ENCODE peak calls at places on chromosomes 7 and 10, in nine cellular contexts. C is astrocyte, H is cardiac muscle cell, L is Peyer's patch, V is prostate gland, Q is suprapubic skin, U is lower lobe of right lung, N is PC-9, M is psoas muscle. I is an unnamed sample. For H3K9me3, the result is how much of the 10 kb centered on the place peaks cover.

GRCh38 chr10:49407552-49408137 is 11.8 kb upstream of the DRGX start:
- DNase-seq in C (peak), H (peak), L (peak), V (peak), Q (no peak), U (peak), N (peak), M (peak), I (peak)

GRCh38 chr7:100825760-100826545 is 1.4 kb downstream of the EPHB4 start:
- DNase-seq in C (peak), H (peak), L (no peak), V (no peak), Q (no peak), U (no peak), N (no peak), M (no peak), I (no peak)

GRCh38 chr7:135712182-135712782 is 15.7 kb downstream of the SLC13A4 start:
- DNase-seq in C (no peak), H (no peak), L (no peak), V (no peak), Q (no peak), U (no peak), N (no peak), M (no peak), I (no peak)

GRCh38 chr7:157520249-157520648 is 183.4 kb downstream of the DNAJB6 start:
- DNase-seq in C (no peak), H (no peak), L (no peak), V (no peak), Q (no peak), U (no peak), N (no peak), M (no peak), I (peak)

GRCh38 chr7:97639036-97639435 is 92.8 kb upstream of the TAC1 start:
- DNase-seq in C (no peak), H (no peak), L (no peak), V (no peak), Q (no peak), U (no peak), N (no peak), M (no peak), I (no peak)

GRCh38 chr7:36526720-36527548 is 137.3 kb downstream of the ANLN start:
- DNase-seq in C (peak), H (no peak), L (no peak), V (no peak), Q (no peak), U (no peak), N (peak), M (no peak), I (no peak)

GRCh38 chr7:55534916-55535636 is 37.2 kb downstream of the VOPP1 start:
- DNase-seq in C (no peak), H (no peak), L (peak), V (no peak), Q (no peak), U (no peak), N (no peak), M (no peak), I (no peak)

GRCh38 chr10:131816157-131816775 is 84.5 kb upstream of the PPP2R2D start:
- DNase-seq in C (no peak), H (no peak), L (no peak), V (no peak), Q (no peak), U (no peak), N (no peak), M (no peak), I (no peak)

GRCh38 chr7:126656165-126656564 is 596.6 kb downstream of the GRM8 start:
- DNase-seq in C (no peak), H (no peak), L (no peak), V (no peak), Q (no peak), U (no peak), N (no peak), M (no peak), I (no peak)

GRCh38 chr10:70357447-70358035 is 24.9 kb downstream of the LRRC20 start:
- DNase-seq in C (no peak), H (no peak), L (no peak), V (no peak), Q (no peak), U (no peak), N (no peak), M (no peak), I (no peak)

GRCh38 chr10:20949967-20950366 is 52.9 kb upstream of the NEBL start:
- DNase-seq in C (no peak), H (no peak), L (no peak), V (no peak), Q (no peak), U (no peak), N (no peak), M (no peak), I (no peak)

GRCh38 chr7:94375167-94375566 is 19.5 kb upstream of the COL1A2 start:
- DNase-seq in C (peak), H (peak), L (no peak), V (no peak), Q (peak), U (no peak), N (no peak), M (no peak), I (peak)

GRCh38 chr7:957418-958220 is 3.1 kb upstream of the ADAP1 start:
- DNase-seq in C (no peak), H (no peak), L (no peak), V (no peak), Q (peak), U (peak), N (no peak), M (peak), I (no peak)

GRCh38 chr10:129615381-129615780 is 148.3 kb downstream of the MGMT start:
- DNase-seq in C (no peak), H (no peak), L (no peak), V (no peak), Q (no peak), U (no peak), N (no peak), M (no peak), I (no peak)

GRCh38 chr10:129614341-129614740 is 147.3 kb downstream of the MGMT start:
- DNase-seq in C (no peak), H (no peak), L (no peak), V (no peak), Q (no peak), U (no peak), N (no peak), M (no peak), I (no peak)

GRCh38 chr10:129612481-129613109 is 145.6 kb downstream of the MGMT start:
- DNase-seq in C (no peak), H (no peak), L (no peak), V (no peak), Q (no peak), U (no peak), N (no peak), M (no peak), I (no peak)

GRCh38 chr10:129615921-129616525 is 149.0 kb downstream of the MGMT start:
- DNase-seq in C (no peak), H (no peak), L (no peak), V (no peak), Q (no peak), U (no peak), N (no peak), M (no peak), I (no peak)

DNA sequence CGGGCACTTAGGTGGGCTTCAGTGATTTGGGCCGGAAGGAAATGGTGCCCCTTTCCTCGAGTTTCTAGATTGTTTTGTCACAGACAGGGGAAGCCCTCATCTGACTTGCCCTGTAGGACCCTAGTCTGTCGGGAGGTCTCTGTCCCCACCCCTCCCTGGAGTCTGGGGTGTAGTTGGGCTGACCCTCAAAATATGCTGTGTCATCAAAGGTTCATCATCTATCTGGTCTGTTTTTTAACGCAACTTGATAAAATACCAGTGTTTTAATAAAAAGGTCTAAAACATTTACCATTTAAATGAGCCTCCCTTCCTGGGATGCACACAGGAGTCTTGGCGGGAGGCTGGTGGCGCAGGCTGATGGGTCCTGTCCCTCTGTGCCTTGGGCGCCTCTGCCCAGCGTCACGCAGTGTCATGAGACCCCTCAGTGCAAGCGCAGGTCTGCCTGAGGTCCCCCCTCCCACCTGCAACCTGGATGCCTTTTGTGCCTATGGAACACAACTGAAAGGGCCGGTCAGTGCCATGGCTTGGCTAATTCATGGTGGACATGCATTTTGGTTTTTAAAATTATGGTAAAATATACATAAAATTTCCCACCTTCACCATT is 146.4 kb downstream of the MGMT start:
- DNase-seq in C (no peak), H (no peak), L (no peak), V (no peak), Q (no peak), U (no peak), N (no peak), M (no peak), I (no peak)
- TF ChIP-seq CTCF in C (no peak), H (no peak), L (no peak), V (no peak), Q (no peak), U (no peak), N (no peak), M (no peak), I (no peak)

GRCh38 chr10:38143587-38143986 is 49.5 kb downstream of the ZNF37A start:
- DNase-seq in C (no peak), H (no peak), L (no peak), V (no peak), Q (no peak), U (no peak), N (no peak), M (no peak), I (no peak)

GRCh38 chr10:38146579-38147333 is 52.6 kb downstream of the ZNF37A start:
- DNase-seq in C (no peak), H (no peak), L (no peak), V (no peak), Q (no peak), U (no peak), N (no peak), M (no peak), I (no peak)

GRCh38 chr10:38147686-38148085 is 53.5 kb downstream of the ZNF37A start:
- DNase-seq in C (no peak), H (no peak), L (no peak), V (no peak), Q (no peak), U (no peak), N (no peak), M (no peak), I (no peak)
- H3K9me3 ChIP-seq in C (under half), H (under half), L (under half), V (under half), Q (under half), U (under half), N (under half), M (under half), I (under half)

DNA sequence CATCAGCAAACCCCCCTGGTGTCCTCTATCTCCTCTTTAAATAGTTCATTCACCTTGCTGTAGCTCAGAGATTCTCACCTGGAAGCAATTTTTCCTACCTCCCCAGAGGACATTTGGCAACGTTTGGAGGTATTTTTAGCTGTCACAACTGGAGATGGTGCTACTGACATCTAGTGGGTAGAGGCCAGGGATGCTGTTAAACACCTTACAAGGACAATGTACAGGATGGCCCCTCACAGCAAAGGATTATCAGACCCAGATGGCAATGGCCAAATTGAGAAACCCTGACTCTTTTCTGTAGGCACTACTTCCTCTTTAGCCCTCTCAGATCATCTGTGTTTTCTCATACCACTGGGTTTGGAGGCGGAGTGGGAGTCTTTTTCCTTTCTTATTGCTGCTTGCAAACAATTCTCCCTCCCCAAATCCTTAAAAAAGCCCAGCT is 13.2 kb upstream of the TRA2A start:
- DNase-seq in C (peak), H (peak), L (no peak), V (no peak), Q (no peak), U (no peak), N (peak), M (no peak), I (no peak)
- TF ChIP-seq CTCF in C (peak), H (peak), L (no peak), V (no peak), Q (no peak), U (peak), N (peak), M (peak), I (no peak)

GRCh38 chr7:57339198-57339944 is 110.6 kb upstream of the ZNF716 start:
- DNase-seq in C (no peak), H (no peak), L (no peak), V (no peak), Q (no peak), U (no peak), N (no peak), M (no peak), I (no peak)

GRCh38 chr7:57344957-57345356 is 105.0 kb upstream of the ZNF716 start:
- DNase-seq in C (no peak), H (no peak), L (no peak), V (no peak), Q (no peak), U (no peak), N (no peak), M (no peak), I (no peak)

GRCh38 chr7:57348646-57349269 is 101.2 kb upstream of the ZNF716 start:
- DNase-seq in C (no peak), H (no peak), L (no peak), V (no peak), Q (no peak), U (no peak), N (no peak), M (peak), I (peak)

GRCh38 chr7:57342954-57343353 is 107.0 kb upstream of the ZNF716 start:
- DNase-seq in C (no peak), H (no peak), L (no peak), V (no peak), Q (no peak), U (no peak), N (no peak), M (no peak), I (no peak)

DNA sequence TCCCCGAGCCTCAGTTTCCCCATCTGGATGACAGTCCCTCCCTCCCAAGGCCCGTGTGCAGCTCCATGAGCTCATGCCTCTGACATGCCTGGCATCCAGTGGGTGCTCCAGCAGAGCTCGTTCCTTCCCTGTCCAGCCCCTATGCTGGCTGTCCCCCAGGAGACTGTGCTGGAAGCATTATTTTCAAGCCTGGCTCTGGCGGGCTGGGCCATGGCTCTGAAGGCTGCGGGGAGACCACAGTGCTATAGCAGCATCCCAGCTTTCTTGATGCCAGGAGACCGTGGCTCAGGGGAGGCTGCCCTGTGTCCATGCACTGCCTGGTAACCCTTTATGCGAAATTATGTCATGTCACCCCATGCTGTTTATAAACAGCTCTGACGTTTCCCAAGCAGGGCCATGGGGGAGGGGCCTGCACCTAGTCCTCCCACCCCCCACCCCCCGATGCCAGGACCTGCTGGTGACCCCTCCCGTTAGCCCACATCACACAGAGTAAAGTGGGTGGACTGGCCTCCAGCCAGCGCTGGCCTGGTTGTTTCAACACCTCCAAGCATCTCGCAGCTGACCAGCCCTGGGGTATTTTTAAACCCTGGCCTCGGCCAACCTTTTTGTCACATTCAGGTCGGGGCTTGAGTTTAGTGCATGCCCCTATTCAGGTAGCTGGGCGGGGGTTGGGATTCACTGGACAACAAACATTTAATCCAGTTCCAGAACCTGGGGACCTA is 105.9 kb upstream of the ZNF716 start:
- DNase-seq in C (no peak), H (no peak), L (no peak), V (no peak), Q (no peak), U (no peak), N (no peak), M (peak), I (peak)
- H3K9me3 ChIP-seq in C (under half), H (under half), L (under half), V (under half), Q (under half), U (under half), N (under half), M (under half), I (under half)

GRCh38 chr7:50596484-50596883 is 31.3 kb upstream of the DDC start:
- DNase-seq in C (no peak), H (no peak), L (no peak), V (no peak), Q (no peak), U (no peak), N (no peak), M (no peak), I (no peak)

GRCh38 chr7:50603288-50603687 is 38.1 kb upstream of the DDC start:
- DNase-seq in C (no peak), H (no peak), L (no peak), V (no peak), Q (no peak), U (no peak), N (no peak), M (no peak), I (no peak)

GRCh38 chr7:50595538-50596102 is 30.4 kb upstream of the DDC start:
- DNase-seq in C (peak), H (peak), L (no peak), V (no peak), Q (no peak), U (no peak), N (no peak), M (peak), I (no peak)

GRCh38 chr7:50598455-50599343 is 33.5 kb upstream of the DDC start:
- DNase-seq in C (no peak), H (no peak), L (no peak), V (no peak), Q (no peak), U (no peak), N (no peak), M (no peak), I (no peak)

DNA sequence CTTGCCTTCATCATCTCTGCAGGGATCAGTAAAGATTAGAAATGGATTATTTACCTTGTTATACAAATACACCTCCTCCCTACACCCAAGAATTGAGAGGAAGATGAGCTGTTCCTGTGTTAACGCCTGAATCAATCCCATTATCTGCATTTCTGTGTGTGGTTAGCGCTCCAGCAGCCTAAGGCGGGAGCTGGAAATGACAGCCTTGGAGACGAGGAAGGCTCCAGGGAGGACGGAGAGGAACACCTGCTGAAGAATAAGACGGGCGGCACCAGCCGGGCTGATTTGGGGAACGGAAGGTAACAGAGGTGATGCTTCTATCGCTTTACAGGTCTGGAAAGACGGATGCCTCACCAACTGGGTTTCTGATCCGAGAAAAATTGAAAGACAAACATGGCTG is 34.2 kb upstream of the DDC start:
- DNase-seq in C (no peak), H (no peak), L (no peak), V (no peak), Q (no peak), U (no peak), N (no peak), M (no peak), I (no peak)
- TF ChIP-seq CTCF in C (no peak), H (no peak), L (no peak), V (no peak), Q (no peak), U (no peak), N (no peak), M (no peak), I (no peak)

GRCh38 chr10:127442220-127442525 is 106.9 kb upstream of the NPS start:
- DNase-seq in C (no peak), H (no peak), L (no peak), V (no peak), Q (no peak), U (no peak), N (no peak), M (no peak), I (no peak)
- H3K9me3 ChIP-seq in C (under half), H (under half), L (under half), V (under half), Q (under half), U (under half), N (under half), M (under half), I (under half)

DNA sequence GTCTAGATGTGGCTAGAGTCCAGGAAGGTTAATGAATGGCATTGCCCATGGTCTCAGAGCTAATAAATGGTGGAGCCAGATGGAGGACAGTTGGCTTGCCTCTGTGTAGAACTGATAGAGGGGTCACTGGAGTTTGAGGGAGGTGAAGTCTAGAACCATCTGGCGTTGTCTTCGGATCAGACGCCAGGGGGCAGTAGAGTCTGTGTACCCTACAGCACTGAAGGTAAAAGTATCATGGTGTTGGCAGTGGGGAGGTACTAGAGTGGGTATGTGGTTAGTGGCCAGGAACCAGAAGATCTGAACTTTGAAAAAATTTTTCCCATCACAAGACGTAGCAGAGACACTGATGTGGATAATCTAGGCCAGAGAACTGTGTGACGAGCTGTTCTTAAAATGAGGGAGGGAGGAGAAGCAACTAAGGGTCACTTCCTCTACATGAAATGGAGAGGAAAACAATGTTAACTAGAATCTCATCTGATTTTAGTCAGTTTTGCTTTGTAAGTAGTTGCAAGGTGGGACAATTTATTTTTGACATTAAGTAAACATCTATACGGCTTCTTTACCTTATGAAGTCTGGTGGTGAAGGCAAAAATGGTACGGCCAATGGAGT is 227.9 kb upstream of the PRSS58 start:
- DNase-seq in C (no peak), H (no peak), L (no peak), V (no peak), Q (no peak), U (no peak), N (no peak), M (no peak), I (no peak)
- TF ChIP-seq CTCF in C (peak), H (peak), L (peak), V (no peak), Q (peak), U (peak), N (peak), M (peak), I (peak)

DNA sequence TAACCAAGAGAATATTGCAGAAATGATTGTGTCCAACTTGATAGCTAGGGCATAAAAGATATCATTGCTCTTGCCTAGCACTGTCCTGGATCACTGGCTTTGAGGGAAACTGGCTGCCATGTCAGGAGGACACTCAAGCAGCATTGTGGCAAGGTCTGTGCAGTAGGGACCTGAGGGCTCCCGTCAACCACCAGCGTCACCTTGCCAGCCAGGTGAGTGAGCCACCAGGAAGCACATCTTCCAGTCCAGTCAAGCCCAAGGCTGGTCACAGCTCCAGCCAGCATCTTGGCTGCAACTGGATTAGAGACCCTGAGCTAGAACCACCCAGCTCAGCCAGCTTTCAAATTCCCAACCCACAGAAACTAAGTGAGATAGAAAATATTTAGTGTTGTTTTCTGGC is 392.7 kb downstream of the CALN1 start:
- DNase-seq in C (no peak), H (no peak), L (no peak), V (no peak), Q (no peak), U (no peak), N (no peak), M (no peak), I (peak)
- H3K9me3 ChIP-seq in C (under half), H (under half), L (under half), V (under half), Q (under half), U (under half), N (under half), M (under half), I (under half)